ENCODE peak calls at places on chromosomes 3 and 15, in ten cellular contexts. E is GM06990, L is heart left ventricle, R is SJSA1, X is A673, J is body of pancreas, G is upper lobe of right lung, W is uterus, B is adrenal gland, I is neural progenitor cell. V is an unnamed sample.

GRCh38 chr15:75849167-75849566 is 5.9 kb downstream of the UBE2Q2 start:
- DNase-seq in E (no peak), L (no peak), R (no peak), X (no peak), J (no peak), G (no peak), W (no peak), B (no peak), I (no peak), V (no peak)

GRCh38 chr3:171490901-171491300 is 30.7 kb upstream of the TNIK start:
- DNase-seq in E (no peak), L (no peak), R (no peak), X (no peak), J (no peak), G (no peak), W (no peak), B (no peak), I (no peak), V (no peak)

GRCh38 chr3:143328459-143328858 is 208.9 kb downstream of the CHST2 start:
- DNase-seq in E (no peak), L (no peak), R (no peak), X (peak; percentile 21), J (no peak), G (no peak), W (no peak), B (no peak), I (no peak), V (no peak)

GRCh38 chr3:195768831-195769303 is 42.9 kb downstream of the MUC4 start:
- DNase-seq in E (no peak), L (no peak), R (no peak), X (peak; percentile 29), J (no peak), G (peak; percentile 61), W (no peak), B (no peak), I (no peak), V (no peak)

GRCh38 chr15:36430721-36431265 is 148.6 kb upstream of the CDIN1 start:
- DNase-seq in E (no peak), L (no peak), R (no peak), X (no peak), J (no peak), G (no peak), W (no peak), B (no peak), I (no peak), V (no peak)

GRCh38 chr3:177377166-177377565 is 179.9 kb upstream of the TBL1XR1 start:
- DNase-seq in E (no peak), L (no peak), R (no peak), X (no peak), J (no peak), G (peak; percentile 69), W (no peak), B (no peak), I (no peak), V (no peak)

GRCh38 chr3:67863869-67864268 is 209.5 kb upstream of the SUCLG2 start:
- DNase-seq in E (no peak), L (no peak), R (no peak), X (peak; percentile 0), J (no peak), G (no peak), W (no peak), B (no peak), I (peak; percentile 59), V (no peak)

GRCh38 chr3:63559884-63560283 is 92.6 kb upstream of the SNTN start:
- DNase-seq in E (no peak), L (no peak), R (no peak), X (no peak), J (no peak), G (no peak), W (no peak), B (no peak), I (no peak), V (no peak)

GRCh38 chr3:129441215-129441614 is 1.2 kb downstream of the IFT122 start:
- DNase-seq in E (no peak), L (no peak), R (no peak), X (no peak), J (no peak), G (no peak), W (no peak), B (no peak), I (no peak), V (no peak)

GRCh38 chr3:76997733-76998132 is 42.2 kb upstream of the ROBO2 start:
- DNase-seq in E (no peak), L (no peak), R (no peak), X (no peak), J (no peak), G (no peak), W (no peak), B (no peak), I (no peak), V (no peak)

DNA sequence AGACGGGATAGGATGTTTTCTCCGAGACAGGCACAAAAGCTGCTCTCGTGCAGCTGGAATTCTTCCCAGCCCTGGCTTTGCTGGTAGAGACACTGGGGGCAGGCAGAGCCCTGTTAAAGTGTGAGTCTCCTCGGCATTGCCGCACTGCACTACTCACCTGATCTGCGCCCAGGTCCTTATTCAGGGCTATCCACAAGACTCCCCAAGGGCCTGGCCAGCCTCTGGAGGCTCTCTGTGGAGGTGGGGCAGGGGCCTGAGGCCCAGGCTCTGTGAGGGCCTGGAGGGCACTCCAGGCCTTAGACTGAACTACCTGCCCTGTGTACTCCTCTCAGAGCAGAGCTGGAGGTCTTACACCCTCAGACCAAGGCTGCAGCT is 48.4 kb downstream of the KY start:
- DNase-seq in E (no peak), L (no peak), R (no peak), X (no peak), J (no peak), G (no peak), W (no peak), B (no peak), I (no peak), V (no peak)
- H3K4me3 ChIP-seq in E (no peak overlapping the region), L (no peak overlapping the region), R (no peak overlapping the region), X (no peak overlapping the region), J (no peak overlapping the region), G (no peak overlapping the region), W (no peak overlapping the region), B (no peak overlapping the region), I (no peak overlapping the region), V (no peak overlapping the region)

DNA sequence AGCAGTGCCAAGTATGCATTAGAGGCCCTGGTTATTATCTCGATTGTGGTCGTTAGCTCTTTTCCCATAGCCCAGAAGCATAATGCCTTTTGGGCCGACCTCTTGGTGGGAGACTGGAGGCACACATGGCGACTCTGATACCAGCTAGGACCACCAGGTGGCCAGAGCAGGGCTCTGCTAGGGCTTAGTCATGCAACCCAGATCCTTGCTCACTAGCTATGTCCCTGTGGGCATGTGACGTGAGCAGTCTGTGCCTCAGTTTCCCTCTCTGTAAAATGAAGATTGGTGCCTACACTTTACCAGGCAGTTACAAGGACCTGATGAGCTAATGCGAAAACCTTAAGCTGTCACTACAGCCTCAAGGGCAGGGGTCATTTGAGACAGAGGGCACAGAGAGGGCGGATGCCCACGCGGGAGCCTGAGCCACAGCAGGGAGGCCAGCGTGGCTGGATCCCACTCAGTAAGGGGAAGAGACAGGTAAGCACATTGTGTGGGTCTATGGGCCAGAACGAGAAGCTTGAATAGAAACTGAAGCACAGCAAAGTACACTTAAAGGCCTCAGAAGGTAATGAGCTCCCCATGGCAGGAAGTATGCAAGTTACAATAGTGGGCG is 8.8 kb downstream of the KLF15 start:
- DNase-seq in E (no peak), L (no peak), R (peak; percentile 39), X (peak; percentile 31), J (no peak), G (no peak), W (peak; percentile 9), B (no peak), I (peak; percentile 37), V (no peak)
- H3K36me3 ChIP-seq in E (no peaks in the 10 kb centered on the region), L (no peaks in the 10 kb centered on the region), R (no peaks in the 10 kb centered on the region), X (peaks cover 48% of the 10 kb centered on the region), J (peaks cover 4% of the 10 kb centered on the region), G (peaks cover 34% of the 10 kb centered on the region), W (no peaks in the 10 kb centered on the region), B (peaks cover 13% of the 10 kb centered on the region), I (no peaks in the 10 kb centered on the region), V (no peaks in the 10 kb centered on the region)

GRCh38 chr15:63972801-63973200 is 73.5 kb downstream of the DAPK2 start:
- DNase-seq in E (no peak), L (no peak), R (no peak), X (no peak), J (no peak), G (no peak), W (no peak), B (no peak), I (peak; percentile 67), V (no peak)

GRCh38 chr15:63971904-63972303 is 74.4 kb downstream of the DAPK2 start:
- DNase-seq in E (no peak), L (no peak), R (no peak), X (no peak), J (no peak), G (no peak), W (no peak), B (no peak), I (no peak), V (no peak)

GRCh38 chr15:63971427-63971805 is 74.9 kb downstream of the DAPK2 start:
- DNase-seq in E (peak; percentile 50), L (no peak), R (no peak), X (no peak), J (no peak), G (no peak), W (no peak), B (no peak), I (no peak), V (no peak)

GRCh38 chr15:63969652-63970421 is 76.4 kb downstream of the DAPK2 start:
- DNase-seq in E (no peak), L (peak; percentile 67), R (no peak), X (no peak), J (peak; percentile 90), G (peak; percentile 74), W (no peak), B (no peak), I (no peak), V (no peak)

GRCh38 chr15:63970723-63971426 is 75.4 kb downstream of the DAPK2 start:
- DNase-seq in E (peak; percentile 78), L (no peak), R (peak; percentile 22), X (no peak), J (no peak), G (no peak), W (no peak), B (no peak), I (no peak), V (no peak)
- H3K4me3 ChIP-seq in E (peak overlapping the region; percentile 18), L (no peak overlapping the region), R (no peak overlapping the region), X (no peak overlapping the region), J (no peak overlapping the region), G (no peak overlapping the region), W (no peak overlapping the region), B (no peak overlapping the region), I (no peak overlapping the region), V (no peak overlapping the region)

GRCh38 chr3:4681301-4681700 is 188.2 kb downstream of the ITPR1 start:
- DNase-seq in E (no peak), L (no peak), R (no peak), X (no peak), J (no peak), G (no peak), W (no peak), B (no peak), I (no peak), V (no peak)
- H3K36me3 ChIP-seq in E (no peaks in the 10 kb centered on the region), L (peaks cover 85% of the 10 kb centered on the region), R (no peaks in the 10 kb centered on the region), X (no peaks in the 10 kb centered on the region), J (no peaks in the 10 kb centered on the region), G (peaks cover 68% of the 10 kb centered on the region), W (no peaks in the 10 kb centered on the region), B (peaks cover 30% of the 10 kb centered on the region), I (no peaks in the 10 kb centered on the region), V (no peaks in the 10 kb centered on the region)

DNA sequence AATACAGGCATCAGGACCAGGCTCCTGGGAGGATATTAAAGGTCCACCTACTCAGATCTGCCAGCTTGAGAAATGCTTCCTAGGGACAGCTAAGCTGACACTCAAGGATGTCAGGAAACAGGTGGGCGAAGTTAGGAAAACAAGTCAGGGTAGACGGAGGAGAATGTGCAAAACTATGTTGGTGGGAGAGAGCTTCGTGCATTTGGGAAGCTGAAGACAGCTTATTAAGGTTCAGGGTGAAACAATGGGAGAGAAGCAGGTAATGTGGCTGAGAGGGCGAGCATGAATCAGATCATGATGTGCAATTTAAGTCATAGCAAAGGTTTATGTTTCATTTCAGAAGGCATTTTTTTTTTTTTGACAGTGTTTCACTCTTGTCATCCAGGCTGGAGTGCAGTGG is 297.2 kb upstream of the ATP10A start:
- DNase-seq in E (no peak), L (no peak), R (no peak), X (no peak), J (no peak), G (no peak), W (no peak), B (no peak), I (no peak), V (no peak)
- H3K4me3 ChIP-seq in E (no peak overlapping the region), L (no peak overlapping the region), R (no peak overlapping the region), X (no peak overlapping the region), J (no peak overlapping the region), G (no peak overlapping the region), W (no peak overlapping the region), B (no peak overlapping the region), I (no peak overlapping the region), V (no peak overlapping the region)

V was measured in SK-N-MC.